ENCODE peak calls at places on chromosome 7, in nine cellular contexts. X, O, G, T, M, D, S, E and N are unnamed samples.
A peak's percentile ranks its signal among the peaks of the same experiment; 100 is the strongest.

GRCh38 chr7:99791667-99792356 is 7.8 kb upstream of the CYP3A4 start:
- DNase-seq in X (no peak), O (no peak), G (no peak), T (no peak), M (no peak), D (no peak), S (no peak), E (no peak), N (no peak)

GRCh38 chr7:33667261-33667660 is 238.1 kb upstream of the BMPER start:
- DNase-seq in X (no peak), O (no peak), G (no peak), T (no peak), M (no peak), D (no peak), S (peak; percentile 22), E (no peak), N (peak; percentile 26)

GRCh38 chr7:877312-878232 is 1.2 kb downstream of the GET4 start:
- DNase-seq in X (no peak), O (peak; percentile 61), G (no peak), T (no peak), M (no peak), D (no peak), S (no peak), E (no peak), N (peak; percentile 16)

GRCh38 chr7:138001529-138002095 is at the start of gene CREB3L2:
- DNase-seq in X (peak; percentile 51), O (no peak), G (no peak), T (peak; percentile 57), M (peak; percentile 74), D (peak; percentile 47), S (no peak), E (no peak), N (peak; percentile 69)

GRCh38 chr7:75737856-75738603 is 711 bp downstream of the HIP1 start:
- DNase-seq in X (no peak), O (no peak), G (no peak), T (no peak), M (no peak), D (peak; percentile 5), S (no peak), E (no peak), N (no peak)

GRCh38 chr7:29987821-29988317 is 1.7 kb downstream of the SCRN1 start:
- DNase-seq in X (no peak), O (peak; percentile 54), G (peak; percentile 48), T (peak; percentile 67), M (no peak), D (no peak), S (peak; percentile 71), E (peak; percentile 77), N (peak; percentile 79)

GRCh38 chr7:100600222-100601038 is 1.7 kb upstream of the PCOLCE start:
- DNase-seq in X (no peak), O (no peak), G (no peak), T (no peak), M (no peak), D (no peak), S (no peak), E (no peak), N (no peak)

GRCh38 chr7:146875222-146875785 is 758.7 kb downstream of the CNTNAP2 start:
- DNase-seq in X (no peak), O (no peak), G (no peak), T (no peak), M (no peak), D (no peak), S (no peak), E (no peak), N (no peak)

GRCh38 chr7:83824214-83824613 is 175.3 kb upstream of the SEMA3E start:
- DNase-seq in X (no peak), O (no peak), G (no peak), T (no peak), M (no peak), D (no peak), S (peak; percentile 42), E (no peak), N (no peak)

GRCh38 chr7:17769918-17770317 is 170.4 kb downstream of the SNX13 start:
- DNase-seq in X (peak; percentile 56), O (peak; percentile 16), G (peak; percentile 41), T (peak; percentile 77), M (no peak), D (peak; percentile 27), S (peak; percentile 64), E (peak; percentile 76), N (peak; percentile 61)

GRCh38 chr7:131057015-131057518 is 270.6 kb upstream of the MKLN1 start:
- DNase-seq in X (no peak), O (no peak), G (peak; percentile 66), T (no peak), M (no peak), D (no peak), S (peak; percentile 75), E (peak; percentile 80), N (no peak)

GRCh38 chr7:2511769-2512168 is 7.8 kb upstream of the LFNG start:
- DNase-seq in X (no peak), O (no peak), G (no peak), T (no peak), M (no peak), D (no peak), S (no peak), E (no peak), N (no peak)

GRCh38 chr7:963236-964078 is 9.0 kb upstream of the ADAP1 start:
- DNase-seq in X (no peak), O (no peak), G (no peak), T (no peak), M (no peak), D (no peak), S (no peak), E (no peak), N (no peak)

GRCh38 chr7:36747251-36747968 is 23.1 kb upstream of the AOAH start:
- DNase-seq in X (no peak), O (no peak), G (no peak), T (no peak), M (no peak), D (no peak), S (no peak), E (no peak), N (no peak)

GRCh38 chr7:105913947-105914346 is 37.5 kb upstream of the ATXN7L1 start:
- DNase-seq in X (no peak), O (no peak), G (no peak), T (no peak), M (no peak), D (no peak), S (no peak), E (no peak), N (no peak)

GRCh38 chr7:151490706-151491105 is 29.0 kb downstream of the RHEB start:
- DNase-seq in X (no peak), O (no peak), G (no peak), T (no peak), M (no peak), D (no peak), S (no peak), E (no peak), N (no peak)

GRCh38 chr7:81669476-81670105 is 100.3 kb downstream of the HGF start:
- DNase-seq in X (no peak), O (no peak), G (no peak), T (no peak), M (no peak), D (no peak), S (no peak), E (no peak), N (no peak)

GRCh38 chr7:2546776-2547586 is 8.3 kb downstream of the BRAT1 start:
- DNase-seq in X (no peak), O (no peak), G (no peak), T (no peak), M (no peak), D (no peak), S (no peak), E (no peak), N (no peak)